ENCODE peak calls at places on chromosomes 13 and 19, in seven cellular contexts. One of them, this sample, is unnamed.
A peak's percentile ranks its signal among the peaks of the same experiment; 100 is the strongest.

GRCh38 chr19:48868196-48868886 is at the start of gene PLEKHA4:
- DNase-seq in HFFc6: no peak
- DNase-seq in body of pancreas: peak; percentile 44
- DNase-seq in AG04450: no peak
- DNase-seq in activated B cell treated with CpG ODN at 0.5 μM for 24 hours: no peak
- DNase-seq in cardiac muscle cell: peak; percentile 71
- DNase-seq in transverse colon: peak; percentile 49
- DNase-seq in this sample: no peak

GRCh38 chr13:79070343-79070974 is 335.6 kb downstream of the RBM26 start:
- DNase-seq in HFFc6: no peak
- DNase-seq in body of pancreas: no peak
- DNase-seq in AG04450: no peak
- DNase-seq in activated B cell treated with CpG ODN at 0.5 μM for 24 hours: no peak
- DNase-seq in cardiac muscle cell: no peak
- DNase-seq in transverse colon: no peak
- DNase-seq in this sample: no peak

GRCh38 chr13:20991741-20992520 is 69.5 kb downstream of the LATS2 start:
- DNase-seq in HFFc6: no peak
- DNase-seq in body of pancreas: no peak
- DNase-seq in AG04450: no peak
- DNase-seq in activated B cell treated with CpG ODN at 0.5 μM for 24 hours: no peak
- DNase-seq in cardiac muscle cell: no peak
- DNase-seq in transverse colon: no peak
- DNase-seq in this sample: no peak

GRCh38 chr13:90493667-90494066 is 853.8 kb upstream of the MIR17HG start:
- DNase-seq in HFFc6: no peak
- DNase-seq in body of pancreas: no peak
- DNase-seq in AG04450: no peak
- DNase-seq in activated B cell treated with CpG ODN at 0.5 μM for 24 hours: no peak
- DNase-seq in cardiac muscle cell: no peak
- DNase-seq in transverse colon: no peak
- DNase-seq in this sample: no peak

GRCh38 chr19:42324655-42325307 is 654 bp upstream of the MEGF8 start:
- DNase-seq in HFFc6: no peak
- DNase-seq in body of pancreas: no peak
- DNase-seq in AG04450: no peak
- DNase-seq in activated B cell treated with CpG ODN at 0.5 μM for 24 hours: peak; percentile 22
- DNase-seq in cardiac muscle cell: no peak
- DNase-seq in transverse colon: peak; percentile 22
- DNase-seq in this sample: no peak

GRCh38 chr13:36673838-36674326 is at the start of gene SERTM1:
- DNase-seq in HFFc6: no peak
- DNase-seq in body of pancreas: no peak
- DNase-seq in AG04450: no peak
- DNase-seq in activated B cell treated with CpG ODN at 0.5 μM for 24 hours: no peak
- DNase-seq in cardiac muscle cell: peak; percentile 36
- DNase-seq in transverse colon: no peak
- DNase-seq in this sample: no peak

GRCh38 chr13:48661112-48661511 is 7.4 kb downstream of the CYSLTR2 start:
- DNase-seq in HFFc6: no peak
- DNase-seq in body of pancreas: no peak
- DNase-seq in AG04450: no peak
- DNase-seq in activated B cell treated with CpG ODN at 0.5 μM for 24 hours: no peak
- DNase-seq in cardiac muscle cell: no peak
- DNase-seq in transverse colon: no peak
- DNase-seq in this sample: no peak

GRCh38 chr19:54172764-54173699 is at the start of gene TMC4:
- DNase-seq in HFFc6: no peak
- DNase-seq in body of pancreas: peak; percentile 94
- DNase-seq in AG04450: no peak
- DNase-seq in activated B cell treated with CpG ODN at 0.5 μM for 24 hours: no peak
- DNase-seq in cardiac muscle cell: peak; percentile 62
- DNase-seq in transverse colon: peak; percentile 85
- DNase-seq in this sample: no peak

GRCh38 chr19:30521937-30522336 is 149.8 kb downstream of the ZNF536 start:
- DNase-seq in HFFc6: no peak
- DNase-seq in body of pancreas: no peak
- DNase-seq in AG04450: no peak
- DNase-seq in activated B cell treated with CpG ODN at 0.5 μM for 24 hours: no peak
- DNase-seq in cardiac muscle cell: no peak
- DNase-seq in transverse colon: no peak
- DNase-seq in this sample: no peak

GRCh38 chr19:2519482-2519881 is 43.6 kb downstream of the GADD45B start:
- DNase-seq in HFFc6: no peak
- DNase-seq in body of pancreas: no peak
- DNase-seq in AG04450: no peak
- DNase-seq in activated B cell treated with CpG ODN at 0.5 μM for 24 hours: no peak
- DNase-seq in cardiac muscle cell: no peak
- DNase-seq in transverse colon: no peak
- DNase-seq in this sample: no peak

GRCh38 chr13:50912851-50913250 is 3.3 kb downstream of the RNASEH2B start:
- DNase-seq in HFFc6: no peak
- DNase-seq in body of pancreas: no peak
- DNase-seq in AG04450: no peak
- DNase-seq in activated B cell treated with CpG ODN at 0.5 μM for 24 hours: no peak
- DNase-seq in cardiac muscle cell: no peak
- DNase-seq in transverse colon: no peak
- DNase-seq in this sample: no peak

GRCh38 chr19:21786931-21787330 is 19.6 kb upstream of the ZNF100 start:
- DNase-seq in HFFc6: no peak
- DNase-seq in body of pancreas: no peak
- DNase-seq in AG04450: no peak
- DNase-seq in activated B cell treated with CpG ODN at 0.5 μM for 24 hours: no peak
- DNase-seq in cardiac muscle cell: no peak
- DNase-seq in transverse colon: no peak
- DNase-seq in this sample: no peak

GRCh38 chr13:79692846-79693245 is 211.9 kb downstream of the NDFIP2 start:
- DNase-seq in HFFc6: no peak
- DNase-seq in body of pancreas: no peak
- DNase-seq in AG04450: no peak
- DNase-seq in activated B cell treated with CpG ODN at 0.5 μM for 24 hours: no peak
- DNase-seq in cardiac muscle cell: no peak
- DNase-seq in transverse colon: no peak
- DNase-seq in this sample: no peak

GRCh38 chr19:51783373-51783772 is 11.6 kb upstream of the FPR3 start:
- DNase-seq in HFFc6: no peak
- DNase-seq in body of pancreas: no peak
- DNase-seq in AG04450: no peak
- DNase-seq in activated B cell treated with CpG ODN at 0.5 μM for 24 hours: no peak
- DNase-seq in cardiac muscle cell: peak; percentile 58
- DNase-seq in transverse colon: no peak
- DNase-seq in this sample: no peak

GRCh38 chr19:6357995-6358394 is 3.3 kb upstream of the CLPP start:
- DNase-seq in HFFc6: no peak
- DNase-seq in body of pancreas: no peak
- DNase-seq in AG04450: no peak
- DNase-seq in activated B cell treated with CpG ODN at 0.5 μM for 24 hours: no peak
- DNase-seq in cardiac muscle cell: no peak
- DNase-seq in transverse colon: no peak
- DNase-seq in this sample: no peak

GRCh38 chr19:6350688-6351087 is 10.6 kb upstream of the CLPP start:
- DNase-seq in HFFc6: no peak
- DNase-seq in body of pancreas: no peak
- DNase-seq in AG04450: no peak
- DNase-seq in activated B cell treated with CpG ODN at 0.5 μM for 24 hours: no peak
- DNase-seq in cardiac muscle cell: no peak
- DNase-seq in transverse colon: no peak
- DNase-seq in this sample: no peak

GRCh38 chr19:6352381-6353165 is 8.8 kb upstream of the CLPP start:
- DNase-seq in HFFc6: no peak
- DNase-seq in body of pancreas: no peak
- DNase-seq in AG04450: no peak
- DNase-seq in activated B cell treated with CpG ODN at 0.5 μM for 24 hours: no peak
- DNase-seq in cardiac muscle cell: no peak
- DNase-seq in transverse colon: no peak
- DNase-seq in this sample: no peak

GRCh38 chr19:6357174-6357573 is 4.2 kb upstream of the CLPP start:
- DNase-seq in HFFc6: no peak
- DNase-seq in body of pancreas: no peak
- DNase-seq in AG04450: no peak
- DNase-seq in activated B cell treated with CpG ODN at 0.5 μM for 24 hours: no peak
- DNase-seq in cardiac muscle cell: no peak
- DNase-seq in transverse colon: no peak
- DNase-seq in this sample: no peak

GRCh38 chr19:6354098-6354674 is 7.1 kb upstream of the CLPP start:
- DNase-seq in HFFc6: no peak
- DNase-seq in body of pancreas: no peak
- DNase-seq in AG04450: no peak
- DNase-seq in activated B cell treated with CpG ODN at 0.5 μM for 24 hours: no peak
- DNase-seq in cardiac muscle cell: peak; percentile 33
- DNase-seq in transverse colon: no peak
- DNase-seq in this sample: no peak
- TF ChIP-seq CTCF in HFFc6: peak; percentile 85
- TF ChIP-seq CTCF in body of pancreas: peak; percentile 33
- TF ChIP-seq CTCF in AG04450: peak; percentile 51
- TF ChIP-seq CTCF in activated B cell treated with CpG ODN at 0.5 μM for 24 hours: no peak
- TF ChIP-seq CTCF in cardiac muscle cell: peak; percentile 45
- TF ChIP-seq CTCF in transverse colon: peak; percentile 28
- TF ChIP-seq CTCF in this sample: peak; percentile 41

GRCh38 chr19:40702337-40703012 is 12.0 kb upstream of the NUMBL start:
- DNase-seq in HFFc6: no peak
- DNase-seq in body of pancreas: peak; percentile 57
- DNase-seq in AG04450: no peak
- DNase-seq in activated B cell treated with CpG ODN at 0.5 μM for 24 hours: no peak
- DNase-seq in cardiac muscle cell: peak; percentile 45
- DNase-seq in transverse colon: no peak
- DNase-seq in this sample: no peak
- TF ChIP-seq CTCF in HFFc6: peak; percentile 60
- TF ChIP-seq CTCF in body of pancreas: no peak
- TF ChIP-seq CTCF in AG04450: peak; percentile 56
- TF ChIP-seq CTCF in activated B cell treated with CpG ODN at 0.5 μM for 24 hours: no peak
- TF ChIP-seq CTCF in cardiac muscle cell: peak; percentile 47
- TF ChIP-seq CTCF in transverse colon: peak; percentile 45
- TF ChIP-seq CTCF in this sample: no peak

GRCh38 chr19:56837004-56837403 is 3.5 kb downstream of the PEG3 start:
- DNase-seq in HFFc6: no peak
- DNase-seq in body of pancreas: peak; percentile 37
- DNase-seq in AG04450: no peak
- DNase-seq in activated B cell treated with CpG ODN at 0.5 μM for 24 hours: no peak
- DNase-seq in cardiac muscle cell: no peak
- DNase-seq in transverse colon: no peak
- DNase-seq in this sample: no peak

GRCh38 chr19:56838680-56838929 is 1.9 kb downstream of the PEG3 start:
- DNase-seq in HFFc6: no peak
- DNase-seq in body of pancreas: no peak
- DNase-seq in AG04450: no peak
- DNase-seq in activated B cell treated with CpG ODN at 0.5 μM for 24 hours: no peak
- DNase-seq in cardiac muscle cell: no peak
- DNase-seq in transverse colon: no peak
- DNase-seq in this sample: no peak

GRCh38 chr19:56838930-56839664 is 1.4 kb downstream of the PEG3 start:
- DNase-seq in HFFc6: no peak
- DNase-seq in body of pancreas: peak; percentile 99
- DNase-seq in AG04450: no peak
- DNase-seq in activated B cell treated with CpG ODN at 0.5 μM for 24 hours: no peak
- DNase-seq in cardiac muscle cell: peak; percentile 97
- DNase-seq in transverse colon: peak; percentile 84
- DNase-seq in this sample: peak; percentile 90

GRCh38 chr19:56837492-56837891 is 3.0 kb downstream of the PEG3 start:
- DNase-seq in HFFc6: no peak
- DNase-seq in body of pancreas: peak; percentile 91
- DNase-seq in AG04450: no peak
- DNase-seq in activated B cell treated with CpG ODN at 0.5 μM for 24 hours: no peak
- DNase-seq in cardiac muscle cell: peak; percentile 77
- DNase-seq in transverse colon: peak; percentile 22
- DNase-seq in this sample: no peak

DNA sequence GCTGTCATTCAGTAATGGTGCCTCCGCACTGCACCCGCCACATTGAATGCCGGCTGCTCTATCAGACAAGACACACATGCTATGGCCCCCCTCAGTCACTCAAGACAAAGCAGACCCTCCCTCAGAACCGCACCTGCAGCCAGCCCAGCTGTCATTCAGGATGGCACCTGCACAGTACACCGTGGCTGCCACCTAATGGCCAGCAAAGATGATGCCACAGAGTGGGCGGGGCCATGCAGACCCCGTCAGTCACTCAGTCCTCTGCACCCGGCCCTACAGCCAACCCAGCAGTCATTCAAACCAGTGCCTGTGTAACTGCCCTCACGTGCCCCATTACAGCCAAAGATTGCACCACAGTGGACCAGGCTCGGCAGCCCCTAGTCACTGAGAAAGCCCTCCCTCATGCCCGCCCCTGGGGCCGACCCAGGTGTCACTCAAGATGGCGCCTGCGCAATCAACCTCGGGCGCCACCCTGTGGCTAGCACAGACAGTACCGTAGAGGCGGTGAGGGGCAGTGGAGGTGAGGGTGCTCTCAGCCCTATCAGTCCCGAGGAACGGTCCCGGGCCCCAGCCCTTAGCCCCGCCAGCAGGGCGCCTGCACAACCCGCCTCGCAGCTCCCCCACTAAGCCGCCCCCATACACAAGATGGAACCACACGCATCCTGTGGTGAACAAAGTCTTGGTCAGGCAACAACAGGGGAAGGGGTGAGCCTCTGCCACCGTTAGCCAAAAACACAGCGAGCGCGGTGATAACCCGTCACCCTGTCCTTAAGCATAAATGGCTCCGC is 2.4 kb downstream of the PEG3 start:
- DNase-seq in HFFc6: no peak
- DNase-seq in body of pancreas: peak; percentile 85
- DNase-seq in AG04450: no peak
- DNase-seq in activated B cell treated with CpG ODN at 0.5 μM for 24 hours: no peak
- DNase-seq in cardiac muscle cell: peak; percentile 83
- DNase-seq in transverse colon: peak; percentile 23
- DNase-seq in this sample: peak; percentile 69
- TF ChIP-seq CTCF in HFFc6: no peak
- TF ChIP-seq CTCF in body of pancreas: peak; percentile 29
- TF ChIP-seq CTCF in AG04450: no peak
- TF ChIP-seq CTCF in activated B cell treated with CpG ODN at 0.5 μM for 24 hours: no peak
- TF ChIP-seq CTCF in cardiac muscle cell: peak; percentile 38
- TF ChIP-seq CTCF in transverse colon: peak; percentile 23
- TF ChIP-seq CTCF in this sample: peak; percentile 15

GRCh38 chr13:107138468-107138867 is 570.5 kb upstream of the ARGLU1 start:
- DNase-seq in HFFc6: no peak
- DNase-seq in body of pancreas: no peak
- DNase-seq in AG04450: no peak
- DNase-seq in activated B cell treated with CpG ODN at 0.5 μM for 24 hours: no peak
- DNase-seq in cardiac muscle cell: no peak
- DNase-seq in transverse colon: no peak
- DNase-seq in this sample: no peak

GRCh38 chr13:107141767-107142166 is 573.8 kb upstream of the ARGLU1 start:
- DNase-seq in HFFc6: no peak
- DNase-seq in body of pancreas: no peak
- DNase-seq in AG04450: no peak
- DNase-seq in activated B cell treated with CpG ODN at 0.5 μM for 24 hours: no peak
- DNase-seq in cardiac muscle cell: no peak
- DNase-seq in transverse colon: no peak
- DNase-seq in this sample: no peak

GRCh38 chr13:107138987-107139386 is 571.0 kb upstream of the ARGLU1 start:
- DNase-seq in HFFc6: no peak
- DNase-seq in body of pancreas: no peak
- DNase-seq in AG04450: no peak
- DNase-seq in activated B cell treated with CpG ODN at 0.5 μM for 24 hours: no peak
- DNase-seq in cardiac muscle cell: no peak
- DNase-seq in transverse colon: no peak
- DNase-seq in this sample: no peak

DNA sequence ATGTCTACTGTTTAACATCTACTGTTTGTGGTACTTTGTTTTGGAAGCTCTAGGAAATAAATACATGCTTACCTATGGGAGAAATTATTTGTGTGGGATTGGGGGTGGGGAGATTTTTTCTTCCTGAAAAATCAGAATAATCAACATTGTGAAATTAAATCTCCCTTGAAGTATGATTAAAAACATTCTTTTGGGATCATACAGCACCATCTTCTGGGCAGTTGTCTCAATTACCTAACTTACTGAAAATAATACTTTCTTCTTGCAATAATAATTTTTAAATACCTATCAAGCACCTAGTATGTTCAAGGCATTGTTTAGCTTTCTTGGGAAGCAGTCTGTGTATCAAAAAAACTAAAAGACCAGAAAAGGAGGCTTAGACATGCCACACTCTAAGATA is 576.5 kb upstream of the ARGLU1 start:
- DNase-seq in HFFc6: no peak
- DNase-seq in body of pancreas: no peak
- DNase-seq in AG04450: no peak
- DNase-seq in activated B cell treated with CpG ODN at 0.5 μM for 24 hours: no peak
- DNase-seq in cardiac muscle cell: peak; percentile 22
- DNase-seq in transverse colon: no peak
- DNase-seq in this sample: no peak
- TF ChIP-seq CTCF in HFFc6: peak; percentile 48
- TF ChIP-seq CTCF in body of pancreas: no peak
- TF ChIP-seq CTCF in AG04450: peak; percentile 29
- TF ChIP-seq CTCF in activated B cell treated with CpG ODN at 0.5 μM for 24 hours: no peak
- TF ChIP-seq CTCF in cardiac muscle cell: no peak
- TF ChIP-seq CTCF in transverse colon: no peak
- TF ChIP-seq CTCF in this sample: no peak